ENCODE peak calls at places on chromosomes 13 and 19, in four cellular contexts. F is HFF-Myc, H is astrocyte of the spinal cord, R is fibroblast of mammary gland. E is an unnamed sample.

GRCh38 chr13:74151859-74152258 is 17.7 kb upstream of the KLF12 start:
- DNase-seq in F (no peak), H (no peak), R (no peak), E (no peak)

GRCh38 chr13:106440846-106441245 is 94.6 kb downstream of the EFNB2 start:
- DNase-seq in F (no peak), H (no peak), R (no peak), E (no peak)

GRCh38 chr13:105979131-105979530 is 556.3 kb downstream of the EFNB2 start:
- DNase-seq in F (no peak), H (no peak), R (no peak), E (peak; percentile 48)

GRCh38 chr13:24288870-24289269 is 20.5 kb upstream of the C1QTNF9 start:
- DNase-seq in F (no peak), H (peak; percentile 20), R (peak; percentile 61), E (peak; percentile 29)

GRCh38 chr13:95512424-95512823 is 40.1 kb upstream of the CLDN10 start:
- DNase-seq in F (no peak), H (no peak), R (no peak), E (no peak)

GRCh38 chr13:77820431-77821149 is 98.0 kb downstream of the EDNRB start:
- DNase-seq in F (no peak), H (no peak), R (no peak), E (no peak)

GRCh38 chr13:111282425-111282824 is 38.0 kb upstream of the TEX29 start:
- DNase-seq in F (no peak), H (no peak), R (no peak), E (no peak)

GRCh38 chr13:109233293-109233692 is 553.1 kb downstream of the IRS2 start:
- DNase-seq in F (no peak), H (no peak), R (no peak), E (no peak)

GRCh38 chr19:57903298-57904174 is 12.9 kb downstream of the ZNF417 start:
- DNase-seq in F (no peak), H (peak; percentile 26), R (peak; percentile 51), E (peak; percentile 13)

GRCh38 chr13:45464687-45465453 is at the start of gene COG3:
- DNase-seq in F (peak; percentile 93), H (peak; percentile 97), R (peak; percentile 96), E (peak; percentile 98)

GRCh38 chr13:50740052-50740741 is 103.3 kb downstream of the DLEU7 start:
- DNase-seq in F (no peak), H (peak; percentile 39), R (peak; percentile 56), E (peak; percentile 77)

GRCh38 chr19:28601723-28602440 is 611.1 kb downstream of the UQCRFS1 start:
- DNase-seq in F (no peak), H (no peak), R (no peak), E (no peak)

GRCh38 chr19:50205681-50206138 is 2.3 kb downstream of the MYH14 start:
- DNase-seq in F (no peak), H (no peak), R (no peak), E (no peak)

GRCh38 chr13:27770809-27771208 is 21.5 kb upstream of the GSX1 start:
- DNase-seq in F (peak; percentile 9), H (no peak), R (peak; percentile 40), E (no peak)

GRCh38 chr19:45025264-45025663 is 13.6 kb upstream of the CLASRP start:
- DNase-seq in F (no peak), H (no peak), R (no peak), E (no peak)

GRCh38 chr13:44397766-44398223 is 24.2 kb downstream of the SERP2 start:
- DNase-seq in F (no peak), H (peak; percentile 27), R (peak; percentile 64), E (peak; percentile 50)

GRCh38 chr13:103067751-103068563 is 1.7 kb upstream of the SLC10A2 start:
- DNase-seq in F (no peak), H (no peak), R (no peak), E (no peak)

GRCh38 chr13:112567161-112567862 is 20.6 kb downstream of the TUBGCP3 start:
- DNase-seq in F (no peak), H (no peak), R (no peak), E (no peak)

GRCh38 chr13:28100149-28101121 is at the start of gene FLT3:
- DNase-seq in F (no peak), H (peak; percentile 53), R (peak; percentile 30), E (peak; percentile 9)

GRCh38 chr13:109666656-109667448 is 119.5 kb downstream of the IRS2 start:
- DNase-seq in F (no peak), H (no peak), R (peak; percentile 21), E (peak; percentile 41)

GRCh38 chr19:57280913-57281425 is 684 bp downstream of the ZNF460 start:
- DNase-seq in F (no peak), H (no peak), R (peak; percentile 7), E (no peak)

GRCh38 chr13:106117035-106117434 is 418.4 kb downstream of the EFNB2 start:
- DNase-seq in F (peak; percentile 58), H (peak; percentile 76), R (peak; percentile 85), E (peak; percentile 87)

GRCh38 chr19:15641901-15642491 is 1.3 kb downstream of the CYP4F3 start:
- DNase-seq in F (no peak), H (no peak), R (no peak), E (no peak)

GRCh38 chr13:23684647-23685046 is 114.4 kb downstream of the TNFRSF19 start:
- DNase-seq in F (no peak), H (no peak), R (no peak), E (no peak)

GRCh38 chr13:114021464-114022308 is 47.8 kb upstream of the C13orf46 start:
- DNase-seq in F (no peak), H (no peak), R (no peak), E (no peak)

GRCh38 chr19:15114153-15114540 is 6.9 kb downstream of the SYDE1 start:
- DNase-seq in F (no peak), H (peak; percentile 50), R (peak; percentile 79), E (peak; percentile 68)

GRCh38 chr13:72530471-72530870 is 197.0 kb downstream of the MZT1 start:
- DNase-seq in F (no peak), H (peak; percentile 70), R (no peak), E (no peak)

GRCh38 chr19:29266603-29267002 is 53.7 kb upstream of the UQCRFS1 start:
- DNase-seq in F (no peak), H (no peak), R (no peak), E (no peak)

GRCh38 chr13:44364601-44365000 is 9.0 kb upstream of the SERP2 start:
- DNase-seq in F (peak; percentile 49), H (peak; percentile 50), R (peak; percentile 76), E (peak; percentile 67)

DNA sequence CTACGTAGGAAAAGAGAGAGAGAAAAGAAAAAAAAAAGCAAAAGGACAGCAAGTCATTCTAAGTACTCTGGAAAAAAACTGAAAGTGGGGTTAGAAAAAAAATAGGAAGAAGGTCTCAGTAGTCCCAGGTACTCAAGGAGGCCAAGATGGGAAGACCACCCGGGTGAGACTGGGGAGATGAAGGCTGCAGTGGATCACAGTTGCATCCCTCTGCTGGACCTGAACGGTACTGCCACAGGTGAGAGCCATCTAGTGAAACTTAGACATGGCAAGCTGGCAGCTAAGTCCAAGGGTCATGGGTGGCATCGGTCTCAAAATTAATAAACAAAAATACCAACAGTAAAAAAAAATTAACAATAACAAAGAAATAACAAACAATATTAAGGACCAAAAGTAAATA is 41.0 kb upstream of the ZNF91 start:
- DNase-seq in F (no peak), H (no peak), R (no peak), E (no peak)
- TF ChIP-seq CTCF in F (peak; percentile 31), H (no peak), R (peak; percentile 28), E (peak; percentile 18)

GRCh38 chr13:41056996-41057711 is 4.2 kb upstream of the WBP4 start:
- DNase-seq in F (no peak), H (no peak), R (no peak), E (no peak)

GRCh38 chr13:41053384-41053826 is 7.9 kb upstream of the WBP4 start:
- DNase-seq in F (no peak), H (no peak), R (peak; percentile 84), E (peak; percentile 59)

GRCh38 chr13:41056194-41056593 is 5.1 kb upstream of the WBP4 start:
- DNase-seq in F (no peak), H (no peak), R (no peak), E (no peak)

GRCh38 chr13:41054212-41054877 is 7.0 kb upstream of the WBP4 start:
- DNase-seq in F (peak; percentile 51), H (peak; percentile 61), R (peak; percentile 77), E (peak; percentile 46)

GRCh38 chr13:41054919-41055619 is 6.2 kb upstream of the WBP4 start:
- DNase-seq in F (no peak), H (no peak), R (no peak), E (no peak)
- TF ChIP-seq CTCF in F (peak; percentile 22), H (peak; percentile 36), R (peak; percentile 54), E (peak; percentile 12)

DNA sequence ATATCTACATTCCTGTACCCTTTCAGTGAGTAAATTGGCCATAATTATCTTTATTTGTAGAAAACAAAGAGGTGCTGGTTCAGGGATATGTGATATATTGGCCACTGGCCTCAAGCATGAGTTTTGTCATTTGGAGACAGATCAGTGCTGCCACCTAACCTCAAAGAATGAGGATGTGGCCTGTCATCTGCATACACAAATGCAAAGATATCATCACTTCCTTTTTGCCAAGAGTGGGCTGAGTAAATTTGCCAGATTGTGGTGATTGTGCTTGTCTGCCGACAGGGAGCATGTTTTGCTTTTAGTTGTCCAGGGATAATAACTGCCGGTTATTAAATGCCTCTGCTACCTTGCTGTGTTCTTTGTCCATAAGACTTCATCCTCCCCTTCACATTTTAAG is 44.2 kb downstream of the WASF3 start:
- DNase-seq in F (peak; percentile 52), H (no peak), R (peak; percentile 64), E (peak; percentile 41)
- TF ChIP-seq CTCF in F (no peak), H (no peak), R (peak; percentile 19), E (no peak)

DNA sequence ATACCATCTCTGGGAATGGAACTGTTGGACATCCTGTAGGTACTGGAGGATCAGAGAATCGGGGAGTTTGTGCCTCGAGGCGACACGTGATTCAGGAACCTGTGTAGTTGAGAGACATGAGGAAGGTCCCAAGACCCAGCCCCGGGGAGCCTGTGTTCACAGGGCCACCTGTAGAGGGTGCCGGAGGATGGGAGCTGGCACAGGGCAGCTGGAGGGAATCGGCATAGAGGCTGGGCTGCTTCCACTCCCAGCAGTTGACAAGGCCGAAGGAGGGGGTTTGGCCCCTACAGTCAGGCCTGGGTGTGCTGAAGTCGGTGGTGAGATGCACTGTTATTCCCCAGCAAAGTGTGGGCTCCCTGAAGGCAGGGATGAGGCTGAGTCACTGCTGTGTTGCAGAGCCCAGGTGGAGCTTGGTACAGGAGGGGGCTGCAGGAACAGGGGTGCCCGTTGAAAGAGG is 2.5 kb upstream of the ISYNA1 start:
- DNase-seq in F (no peak), H (no peak), R (no peak), E (no peak)
- TF ChIP-seq CTCF in F (peak; percentile 24), H (peak; percentile 37), R (peak; percentile 27), E (peak; percentile 9)

DNA sequence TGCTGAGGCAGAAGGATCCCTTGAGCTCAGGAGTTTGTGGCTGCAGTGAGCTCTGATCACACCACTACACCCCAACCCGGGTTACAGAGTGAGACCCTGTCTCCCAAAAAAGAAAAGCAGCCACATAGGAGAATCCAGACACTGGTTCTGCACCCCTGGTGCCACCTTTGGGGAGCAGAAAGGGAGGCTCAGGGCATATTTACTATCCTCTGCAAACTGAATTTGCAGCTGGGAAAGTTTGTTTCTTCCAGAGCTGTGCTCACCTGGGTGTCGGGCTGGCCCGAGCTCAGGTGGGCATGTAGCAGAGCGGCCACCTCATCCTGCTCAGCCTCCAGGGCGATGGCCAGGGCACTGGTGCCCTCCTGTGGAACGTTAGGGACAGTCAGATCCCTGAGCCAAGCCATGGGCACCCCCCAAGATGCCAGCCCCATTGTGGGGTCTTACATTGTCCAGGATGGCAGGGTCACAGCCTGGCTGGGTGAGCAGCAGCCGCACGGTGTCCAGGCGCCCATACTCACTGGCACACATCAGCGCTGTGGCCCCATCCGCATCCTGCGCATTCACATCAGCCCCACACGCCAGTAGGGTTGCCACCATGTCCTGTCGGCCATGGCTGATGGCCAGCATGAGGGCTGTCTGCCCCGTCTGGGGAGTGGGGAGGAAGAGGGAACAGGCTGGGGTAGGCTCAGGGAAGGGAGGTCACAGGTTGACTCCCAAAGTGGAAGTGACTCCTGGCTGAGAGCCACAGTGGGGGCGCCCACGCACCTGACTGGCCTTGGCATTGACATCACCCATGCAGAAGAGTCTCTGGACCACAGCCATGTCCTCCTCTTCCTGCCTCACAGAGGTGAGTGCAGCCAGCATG is 3.1 kb downstream of the RPS28 start:
- DNase-seq in F (no peak), H (no peak), R (no peak), E (no peak)
- TF ChIP-seq CTCF in F (no peak), H (no peak), R (no peak), E (no peak)